ENCODE peak calls at places on chromosomes 3 and 15, in six cellular contexts. W, Z, V, U, H and R are unnamed samples.

GRCh38 chr3:52088445-52089367 is 32.3 kb upstream of the DUSP7 start:
- DNase-seq in W (peak), Z (peak), V (no peak), U (peak), H (no peak), R (no peak)

GRCh38 chr3:123627673-123628670 is 43.1 kb upstream of the HACD2 start:
- DNase-seq in W (no peak), Z (peak), V (no peak), U (no peak), H (no peak), R (no peak)

GRCh38 chr3:63580151-63580550 is 72.3 kb upstream of the SNTN start:
- DNase-seq in W (no peak), Z (no peak), V (no peak), U (peak), H (no peak), R (no peak)

GRCh38 chr3:41330465-41330864 is 131.2 kb downstream of the CTNNB1 start:
- DNase-seq in W (peak), Z (no peak), V (no peak), U (peak), H (no peak), R (no peak)

GRCh38 chr15:23855947-23856346 is 168.8 kb upstream of the NDN start:
- DNase-seq in W (no peak), Z (no peak), V (no peak), U (no peak), H (no peak), R (no peak)

GRCh38 chr3:44557074-44557473 is 2.1 kb downstream of the ZKSCAN7 start:
- DNase-seq in W (no peak), Z (no peak), V (no peak), U (no peak), H (no peak), R (no peak)

GRCh38 chr3:150469031-150469930 is 61.2 kb downstream of the TSC22D2 start:
- DNase-seq in W (peak), Z (peak), V (peak), U (peak), H (no peak), R (no peak)

GRCh38 chr15:56160966-56161365 is 82.7 kb downstream of the RFX7 start:
- DNase-seq in W (peak), Z (no peak), V (no peak), U (no peak), H (no peak), R (no peak)

GRCh38 chr3:101828289-101828688 is 21.0 kb upstream of the NFKBIZ start:
- DNase-seq in W (peak), Z (no peak), V (no peak), U (no peak), H (no peak), R (no peak)

GRCh38 chr15:66838671-66839239 is 136.7 kb downstream of the SMAD6 start:
- DNase-seq in W (peak), Z (no peak), V (no peak), U (peak), H (no peak), R (no peak)

GRCh38 chr3:151305081-151305777 is 11.4 kb downstream of the GPR87 start:
- DNase-seq in W (peak), Z (peak), V (peak), U (peak), H (no peak), R (no peak)

GRCh38 chr15:66580643-66581042 is 14.8 kb upstream of the LCTL start:
- DNase-seq in W (peak), Z (no peak), V (no peak), U (peak), H (no peak), R (no peak)

GRCh38 chr15:51318382-51319150 is 19.8 kb downstream of the CYP19A1 start:
- DNase-seq in W (peak), Z (no peak), V (peak), U (peak), H (no peak), R (no peak)

GRCh38 chr3:185308126-185308754 is 54.4 kb upstream of the EHHADH start:
- DNase-seq in W (peak), Z (no peak), V (no peak), U (peak), H (no peak), R (peak)

GRCh38 chr3:151468284-151468917 is 7.5 kb upstream of the IGSF10 start:
- DNase-seq in W (peak), Z (no peak), V (peak), U (peak), H (no peak), R (no peak)